ENCODE peak calls at places on chromosome 15, in four cellular contexts. F, J, W and N are unnamed samples. For H3K4me1, the result is how much of the 10 kb centered on the place peaks cover.

GRCh38 chr15:51380999-51381806 is 39.7 kb downstream of the GLDN start:
- DNase-seq in F (peak), J (peak), W (no peak), N (peak)

GRCh38 chr15:70356062-70356860 is 258.5 kb upstream of the TLE3 start:
- DNase-seq in F (no peak), J (no peak), W (no peak), N (no peak)

GRCh38 chr15:62606376-62607164 is 436.0 kb upstream of the TPM1 start:
- DNase-seq in F (no peak), J (peak), W (no peak), N (no peak)

GRCh38 chr15:65305144-65305758 is 774 bp downstream of the RNU5B-1 start:
- DNase-seq in F (no peak), J (no peak), W (no peak), N (no peak)

GRCh38 chr15:39585394-39585841 is 4.5 kb downstream of the THBS1 start:
- DNase-seq in F (no peak), J (peak), W (no peak), N (no peak)

GRCh38 chr15:55257933-55258332 is 31.7 kb downstream of the RAB27A start:
- DNase-seq in F (no peak), J (no peak), W (no peak), N (no peak)

GRCh38 chr15:68815598-68815997 is 5.1 kb downstream of the ANP32A start:
- DNase-seq in F (no peak), J (no peak), W (no peak), N (no peak)

GRCh38 chr15:55707523-55707922 is 35.4 kb downstream of the PRTG start:
- DNase-seq in F (no peak), J (no peak), W (no peak), N (no peak)

GRCh38 chr15:53978248-53978906 is at the start of gene UNC13C:
- DNase-seq in F (peak), J (no peak), W (peak), N (peak)

GRCh38 chr15:68204776-68205557 is at the start of gene CALML4:
- DNase-seq in F (no peak), J (no peak), W (no peak), N (no peak)

GRCh38 chr15:63528138-63528659 is 23.8 kb downstream of the USP3 start:
- DNase-seq in F (no peak), J (no peak), W (no peak), N (no peak)

GRCh38 chr15:69328739-69329138 is 30.0 kb downstream of the PAQR5 start:
- DNase-seq in F (no peak), J (no peak), W (no peak), N (no peak)

GRCh38 chr15:69138963-69139362 is 21.5 kb upstream of the GLCE start:
- DNase-seq in F (no peak), J (no peak), W (no peak), N (no peak)

GRCh38 chr15:90221251-90221900 is 12.4 kb downstream of the CIB1 start:
- DNase-seq in F (peak), J (peak), W (peak), N (peak)

GRCh38 chr15:41772720-41773331 is 1.5 kb upstream of the MAPKBP1 start:
- DNase-seq in F (peak), J (peak), W (no peak), N (peak)

GRCh38 chr15:92365079-92365478 is 28.6 kb upstream of the ST8SIA2 start:
- DNase-seq in F (no peak), J (no peak), W (no peak), N (no peak)

GRCh38 chr15:88681610-88682221 is 42.9 kb downstream of the ISG20 start:
- DNase-seq in F (no peak), J (no peak), W (no peak), N (no peak)

GRCh38 chr15:62625421-62626033 is 417.0 kb upstream of the TPM1 start:
- DNase-seq in F (no peak), J (peak), W (no peak), N (no peak)

GRCh38 chr15:93088200-93088980 is 621 bp downstream of the RGMA start:
- DNase-seq in F (peak), J (no peak), W (no peak), N (peak)

GRCh38 chr15:42955518-42955917 is 34.9 kb upstream of the TTBK2 start:
- DNase-seq in F (no peak), J (peak), W (no peak), N (no peak)

GRCh38 chr15:34472947-34473346 is 35.3 kb upstream of the GOLGA8A start:
- DNase-seq in F (no peak), J (no peak), W (no peak), N (no peak)

GRCh38 chr15:38425269-38425668 is 28.7 kb upstream of the FAM98B start:
- DNase-seq in F (no peak), J (no peak), W (no peak), N (no peak)

GRCh38 chr15:36769110-36769509 is 189.7 kb downstream of the CDIN1 start:
- DNase-seq in F (no peak), J (peak), W (no peak), N (no peak)

GRCh38 chr15:28935316-28935715 is 49.5 kb downstream of the APBA2 start:
- DNase-seq in F (peak), J (no peak), W (no peak), N (peak)

GRCh38 chr15:74242296-74242929 is 6.3 kb downstream of the CCDC33 start:
- DNase-seq in F (peak), J (peak), W (no peak), N (no peak)

GRCh38 chr15:25532269-25532668 is 93.4 kb upstream of the UBE3A start:
- DNase-seq in F (no peak), J (no peak), W (no peak), N (no peak)

GRCh38 chr15:25534293-25534692 is 95.5 kb upstream of the UBE3A start:
- DNase-seq in F (no peak), J (no peak), W (no peak), N (no peak)

GRCh38 chr15:25541228-25541627 is 102.4 kb upstream of the UBE3A start:
- DNase-seq in F (no peak), J (no peak), W (no peak), N (no peak)

GRCh38 chr15:25535866-25536265 is 97.0 kb upstream of the UBE3A start:
- DNase-seq in F (no peak), J (no peak), W (no peak), N (no peak)

GRCh38 chr15:25536801-25537310 is 98.0 kb upstream of the UBE3A start:
- DNase-seq in F (no peak), J (no peak), W (no peak), N (no peak)
- H4K5ac ChIP-seq in F (no peak), J (no peak), W (no peak), N (no peak)

DNA sequence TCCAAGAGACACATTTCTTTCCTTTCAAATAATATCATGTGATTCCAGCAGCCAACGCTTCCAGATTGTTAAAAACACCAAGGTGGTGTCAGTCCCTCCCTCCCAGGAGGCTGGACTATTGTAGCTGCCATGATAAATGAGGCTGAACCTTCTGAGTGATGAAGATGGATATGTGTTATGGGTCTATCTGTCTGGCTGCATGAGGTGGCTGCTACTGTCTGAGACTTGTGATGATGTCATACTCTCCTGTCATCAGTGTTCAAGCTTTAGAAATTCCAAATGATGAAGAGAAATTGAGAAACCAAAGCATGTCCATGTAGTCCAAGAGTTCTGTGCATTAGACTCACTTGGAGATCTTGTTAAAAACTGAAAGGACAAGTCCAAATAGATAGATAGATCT is 683.0 kb downstream of the NTRK3 start:
- DNase-seq in F (no peak), J (no peak), W (no peak), N (no peak)
- H2AK5ac ChIP-seq in F (no peak), J (no peak), W (no peak), N (no peak)

DNA sequence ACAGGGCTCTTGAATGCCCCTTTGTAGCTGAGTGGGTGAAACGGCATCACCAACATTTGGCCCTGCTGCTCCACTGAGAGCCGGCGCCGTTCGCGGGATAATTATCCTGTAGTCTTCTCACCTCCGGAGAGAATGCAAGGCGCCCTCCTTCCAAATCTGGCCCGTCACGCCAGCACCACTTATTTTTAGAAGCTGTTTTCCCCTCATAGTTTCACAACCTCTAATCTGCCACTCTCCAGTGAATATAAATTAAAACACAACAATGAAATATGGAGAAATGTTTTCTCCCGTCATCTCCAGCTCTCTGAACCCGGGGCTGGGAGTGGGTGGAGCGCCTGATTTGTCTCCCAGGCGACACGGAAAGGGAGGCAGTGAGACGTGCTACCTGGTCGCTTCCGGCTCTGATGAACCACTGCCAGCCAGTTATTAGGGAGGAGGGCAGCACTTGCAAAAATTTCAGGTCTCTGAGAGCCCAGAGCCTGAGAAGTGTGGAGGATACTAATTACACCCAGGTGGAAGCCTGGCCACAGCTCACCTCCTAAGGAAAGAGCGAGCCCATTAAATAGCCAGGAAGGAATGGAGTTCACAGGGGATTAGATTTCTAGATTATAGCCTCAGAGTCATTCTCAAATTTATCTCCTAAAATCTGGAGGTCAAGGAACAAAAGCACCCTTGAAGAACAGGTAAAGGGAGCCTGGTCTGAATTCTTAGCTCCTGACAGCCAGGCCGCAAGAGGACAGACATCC is 58.8 kb downstream of the LIPC start:
- DNase-seq in F (no peak), J (no peak), W (no peak), N (no peak)
- H3K4me1 ChIP-seq in F (under half), J (under half), W (under half), N (under half)

GRCh38 chr15:66931768-66932633 is 133.4 kb upstream of the SMAD3 start:
- DNase-seq in F (peak), J (peak), W (no peak), N (no peak)
- H4K5ac ChIP-seq in F (no peak), J (peak), W (no peak), N (no peak)

GRCh38 chr15:80436511-80437307 is 32.5 kb downstream of the ARNT2 start:
- DNase-seq in F (peak), J (peak), W (no peak), N (no peak)
- H2AK5ac ChIP-seq in F (no peak), J (peak), W (no peak), N (no peak)

GRCh38 chr15:31329640-31330010 is 3.0 kb downstream of the KLF13 start:
- DNase-seq in F (no peak), J (no peak), W (no peak), N (no peak)

GRCh38 chr15:31331389-31331788 is 4.8 kb downstream of the KLF13 start:
- DNase-seq in F (no peak), J (no peak), W (no peak), N (no peak)

GRCh38 chr15:31328999-31329639 is 2.5 kb downstream of the KLF13 start:
- DNase-seq in F (peak), J (no peak), W (no peak), N (peak)

GRCh38 chr15:31330836-31331235 is 4.2 kb downstream of the KLF13 start:
- DNase-seq in F (no peak), J (no peak), W (no peak), N (no peak)

DNA sequence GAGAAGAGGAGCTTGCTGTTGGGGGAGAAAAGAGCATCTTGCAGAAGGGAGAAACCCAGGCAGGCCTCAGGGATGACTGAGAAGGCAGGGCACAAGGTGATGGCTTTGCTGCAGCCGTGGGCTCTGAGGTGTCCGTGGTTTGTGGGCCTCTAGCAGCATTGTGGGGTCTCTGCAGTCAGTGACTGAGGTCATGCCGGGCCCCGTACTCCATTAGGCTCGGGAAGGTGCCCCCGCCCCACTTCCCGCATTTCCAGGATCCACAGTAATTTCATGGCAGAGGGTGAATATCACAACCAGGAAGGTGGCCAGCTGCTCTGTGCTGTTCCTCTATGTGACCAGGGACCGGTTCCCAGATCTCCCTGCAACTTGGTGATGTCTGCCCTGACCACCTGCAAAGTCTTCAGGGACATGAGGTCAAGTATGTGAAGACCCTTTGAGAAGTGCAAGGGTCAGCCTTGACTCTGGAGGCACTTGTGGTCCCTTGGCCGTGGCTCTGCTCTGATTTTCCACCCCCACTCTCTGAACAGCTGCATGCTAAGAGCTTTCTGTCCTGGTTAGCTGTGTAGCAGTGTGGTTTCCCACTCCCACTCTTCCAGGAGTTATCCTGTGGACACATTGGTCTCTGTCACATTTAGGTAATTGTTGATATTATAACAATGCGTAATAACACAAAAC is 3.6 kb downstream of the KLF13 start:
- DNase-seq in F (no peak), J (no peak), W (no peak), N (no peak)
- H3K4me1 ChIP-seq in F (under half), J (under half), W (under half), N (under half)

GRCh38 chr15:100437261-100437660 is 91.5 kb downstream of the CERS3 start:
- DNase-seq in F (no peak), J (no peak), W (no peak), N (no peak)
- H4K5ac ChIP-seq in F (no peak), J (no peak), W (no peak), N (no peak)

GRCh38 chr15:101371081-101371480 is 76.0 kb upstream of the SNRPA1 start:
- DNase-seq in F (no peak), J (no peak), W (no peak), N (no peak)
- H2AK5ac ChIP-seq in F (no peak), J (no peak), W (no peak), N (no peak)

GRCh38 chr15:52649686-52650085 is 29.5 kb downstream of the ATOSA start:
- DNase-seq in F (no peak), J (no peak), W (no peak), N (no peak)
- H3K4me1 ChIP-seq in F (under half), J (under half), W (under half), N (under half)